ENCODE peak calls at places on chromosomes 3 and 15, in four cellular contexts. C is kidney, Z is fibroblast of pulmonary artery, P is left lung. E is an unnamed sample.

GRCh38 chr15:58454950-58455401 is 23.2 kb downstream of the LIPC start:
- DNase-seq in C (no peak), Z (peak), P (no peak), E (no peak)

GRCh38 chr3:81249540-81250029 is 511.9 kb downstream of the GBE1 start:
- DNase-seq in C (no peak), Z (peak), P (no peak), E (no peak)

GRCh38 chr3:194203482-194204035 is 67.6 kb downstream of the HES1 start:
- DNase-seq in C (no peak), Z (no peak), P (no peak), E (no peak)

GRCh38 chr3:111769965-111770364 is 89.1 kb upstream of the PHLDB2 start:
- DNase-seq in C (no peak), Z (peak), P (no peak), E (no peak)

GRCh38 chr15:79378394-79379158 is 53.6 kb upstream of the MINAR1 start:
- DNase-seq in C (no peak), Z (no peak), P (no peak), E (no peak)

GRCh38 chr3:37181766-37182165 is 7.4 kb upstream of the LRRFIP2 start:
- DNase-seq in C (no peak), Z (peak), P (no peak), E (no peak)

GRCh38 chr3:179156775-179157174 is 8.6 kb downstream of the PIK3CA start:
- DNase-seq in C (no peak), Z (peak), P (no peak), E (no peak)

GRCh38 chr15:84980196-84981053 is 1.2 kb upstream of the PDE8A start:
- DNase-seq in C (peak), Z (peak), P (peak), E (peak)

GRCh38 chr3:137116619-137117018 is 158.8 kb downstream of the IL20RB start:
- DNase-seq in C (no peak), Z (no peak), P (no peak), E (no peak)

GRCh38 chr3:70120360-70120966 is 120.9 kb downstream of the SAMMSON start:
- DNase-seq in C (peak), Z (peak), P (peak), E (no peak)

GRCh38 chr3:182722938-182723337 is 70.4 kb upstream of the ATP11B start:
- DNase-seq in C (no peak), Z (no peak), P (no peak), E (no peak)

GRCh38 chr3:42507252-42507651 is 4.8 kb downstream of the VIPR1 start:
- DNase-seq in C (no peak), Z (peak), P (peak), E (no peak)

GRCh38 chr15:31302778-31303433 is 23.7 kb upstream of the KLF13 start:
- DNase-seq in C (no peak), Z (no peak), P (no peak), E (no peak)

GRCh38 chr15:31302029-31302657 is 24.5 kb upstream of the KLF13 start:
- DNase-seq in C (no peak), Z (no peak), P (no peak), E (no peak)

GRCh38 chr15:31304736-31305365 is 21.8 kb upstream of the KLF13 start:
- DNase-seq in C (no peak), Z (no peak), P (no peak), E (no peak)

GRCh38 chr15:31304074-31304648 is 22.5 kb upstream of the KLF13 start:
- DNase-seq in C (no peak), Z (no peak), P (no peak), E (no peak)

DNA sequence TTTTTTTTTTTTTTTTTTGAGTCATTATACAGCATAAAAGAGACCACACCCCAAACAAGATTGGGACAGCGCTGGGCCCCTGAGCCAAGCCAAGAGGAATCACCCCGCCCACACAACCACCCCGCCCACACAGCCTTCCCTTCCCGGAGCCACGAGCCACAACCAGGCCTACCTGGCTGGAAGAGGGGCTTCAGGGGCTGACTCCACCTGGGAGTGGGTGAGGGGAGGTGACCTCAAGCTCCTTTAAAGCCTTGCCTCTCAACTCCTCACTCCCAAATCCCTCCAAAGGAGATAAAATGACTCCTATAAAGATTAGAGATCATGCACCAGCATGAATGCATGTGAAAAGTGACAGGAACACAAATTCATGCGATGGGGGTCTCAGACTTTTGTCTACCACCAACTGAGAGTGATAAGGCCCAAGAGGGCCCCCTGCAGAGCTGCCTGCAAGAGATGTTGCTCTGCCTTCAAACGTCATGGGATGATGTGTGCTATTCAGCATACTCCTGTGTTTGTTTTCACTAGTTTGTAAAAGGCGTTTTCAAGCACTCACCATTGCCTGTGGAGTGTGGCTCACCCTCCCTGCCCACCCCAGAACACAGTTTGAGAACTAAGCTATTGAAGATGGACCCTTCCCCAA is 23.1 kb upstream of the KLF13 start:
- DNase-seq in C (peak), Z (no peak), P (no peak), E (no peak)
- TF ChIP-seq CTCF in C (no peak), Z (no peak), P (no peak), E (no peak)

GRCh38 chr3:9800529-9800928 is 7.6 kb downstream of the ARPC4 start:
- DNase-seq in C (no peak), Z (no peak), P (no peak), E (no peak)
- TF ChIP-seq CTCF in C (peak), Z (peak), P (no peak), E (no peak)

DNA sequence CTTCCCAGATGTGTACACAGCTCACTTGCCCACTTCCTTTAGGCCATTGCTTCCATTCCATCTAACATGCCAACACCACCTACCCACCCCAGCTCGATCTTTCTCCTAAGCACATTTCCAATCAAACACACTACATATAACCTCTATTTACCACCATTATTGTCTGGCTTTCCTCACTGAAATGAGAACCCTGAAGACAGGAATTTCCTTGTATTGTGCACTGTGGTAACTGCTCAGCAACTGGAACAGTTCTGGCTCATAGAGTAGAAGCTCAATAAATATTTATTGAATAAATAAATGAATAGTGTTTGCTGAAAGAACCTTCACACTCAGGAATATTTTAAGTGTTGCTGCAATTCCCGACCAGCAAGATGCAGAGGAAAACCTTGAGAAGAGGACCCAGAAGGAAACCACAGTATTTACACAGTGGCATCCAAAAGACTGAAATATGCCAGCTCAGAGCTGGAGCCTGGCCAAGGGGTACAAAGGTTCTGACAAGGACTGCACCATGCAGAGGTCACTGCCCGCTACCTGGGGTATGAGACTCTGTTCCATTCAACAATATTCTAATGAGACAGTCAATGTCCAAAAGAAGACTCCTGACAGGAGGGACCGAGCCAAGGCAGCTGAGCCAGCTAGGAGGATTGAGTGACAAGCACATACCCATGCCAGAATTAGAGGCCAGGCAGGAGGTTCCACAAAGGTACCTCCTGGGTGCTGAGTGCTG is 168.8 kb downstream of the NUP210 start:
- DNase-seq in C (no peak), Z (no peak), P (no peak), E (no peak)
- TF ChIP-seq CTCF in C (no peak), Z (no peak), P (no peak), E (no peak)

GRCh38 chr3:10411598-10412332 is 90.9 kb upstream of the SEC13 start:
- DNase-seq in C (peak), Z (no peak), P (no peak), E (no peak)

GRCh38 chr3:10413041-10413440 is 92.1 kb upstream of the SEC13 start:
- DNase-seq in C (no peak), Z (no peak), P (no peak), E (no peak)

GRCh38 chr3:10407361-10407760 is 86.4 kb upstream of the SEC13 start:
- DNase-seq in C (no peak), Z (no peak), P (no peak), E (no peak)

GRCh38 chr3:10408680-10409079 is 87.8 kb upstream of the SEC13 start:
- DNase-seq in C (no peak), Z (peak), P (no peak), E (no peak)

GRCh38 chr3:10410383-10411002 is 89.6 kb upstream of the SEC13 start:
- DNase-seq in C (no peak), Z (no peak), P (no peak), E (no peak)
- TF ChIP-seq CTCF in C (no peak), Z (no peak), P (no peak), E (no peak)

DNA sequence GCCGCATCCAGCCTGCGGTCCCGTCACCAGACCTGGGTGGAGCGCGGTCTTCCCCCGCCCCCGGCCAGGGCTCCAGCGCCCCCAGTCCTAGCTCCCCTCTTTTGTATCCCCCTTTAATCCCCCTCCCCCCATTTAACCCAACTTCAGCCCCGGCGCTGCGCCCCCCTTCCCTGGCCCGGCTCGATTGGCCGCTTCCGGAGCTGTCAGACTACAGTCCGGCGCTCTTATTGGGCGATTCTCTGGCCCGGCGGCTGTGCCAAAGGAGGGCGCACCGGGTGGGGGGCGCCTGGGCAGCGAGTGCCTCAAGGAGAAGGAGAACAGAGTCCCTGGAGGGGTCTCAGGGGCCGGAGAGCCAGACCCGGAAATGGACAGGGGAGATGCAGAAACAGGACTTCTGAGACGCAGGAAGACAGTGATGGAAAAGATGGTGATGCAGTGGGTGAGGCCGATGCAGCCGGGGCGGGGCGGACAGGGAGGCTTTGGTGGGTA is 1.1 kb upstream of the ADCY5 start:
- DNase-seq in C (peak), Z (no peak), P (no peak), E (no peak)
- TF ChIP-seq CTCF in C (no peak), Z (no peak), P (no peak), E (no peak)

DNA sequence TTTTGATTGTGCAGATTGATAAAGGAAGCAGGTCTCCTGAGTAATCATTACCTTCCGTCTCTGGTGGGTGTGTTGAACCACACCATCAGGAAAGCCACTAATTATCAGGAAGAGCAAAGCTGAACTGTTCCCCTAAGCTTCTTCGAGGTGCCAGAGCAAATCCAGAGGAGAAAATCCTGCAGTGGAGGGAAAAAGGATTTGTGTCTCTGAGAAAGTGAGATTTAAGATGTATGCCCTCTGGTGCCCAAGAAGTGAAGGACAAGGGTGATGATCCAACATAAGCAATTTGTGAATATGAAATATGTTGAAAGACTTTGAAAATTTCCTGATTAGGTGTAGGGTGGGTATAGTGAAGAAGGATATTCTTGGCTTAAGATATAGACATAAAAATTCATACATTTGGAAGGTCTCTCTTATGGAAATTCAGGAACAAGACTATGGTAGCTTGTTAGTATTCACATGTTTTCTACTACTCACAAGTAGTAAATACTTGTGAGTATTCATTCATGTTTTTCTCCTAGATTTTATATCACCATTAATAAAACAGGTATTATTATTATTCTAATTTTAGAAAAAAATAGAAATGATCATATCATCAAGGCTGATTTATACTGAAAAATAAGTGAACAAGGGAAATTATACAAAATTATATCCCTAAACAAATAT is 34.8 kb downstream of the COMMD2 start:
- DNase-seq in C (no peak), Z (peak), P (no peak), E (no peak)
- TF ChIP-seq CTCF in C (peak), Z (peak), P (peak), E (peak)